ENCODE peak calls at places on chromosomes 2 and 18, in five cellular contexts. One of them, this sample, is unnamed.

GRCh38 chr2:17791121-17791902 is 24.9 kb upstream of the MSGN1 start:
- DNase-seq in H1: no peak
- DNase-seq in K562: no peak
- DNase-seq in GM12878: no peak
- DNase-seq in IMR-90: peak; percentile 84
- DNase-seq in this sample: no peak

GRCh38 chr2:56583796-56584313 is 400.1 kb downstream of the CCDC85A start:
- DNase-seq in H1: no peak
- DNase-seq in K562: no peak
- DNase-seq in GM12878: no peak
- DNase-seq in IMR-90: no peak
- DNase-seq in this sample: no peak

GRCh38 chr2:172394008-172394407 is 33.4 kb upstream of the ITGA6 start:
- DNase-seq in H1: no peak
- DNase-seq in K562: no peak
- DNase-seq in GM12878: no peak
- DNase-seq in IMR-90: no peak
- DNase-seq in this sample: no peak

GRCh38 chr2:37871453-37872191 is 53.5 kb upstream of the RMDN2 start:
- DNase-seq in H1: no peak
- DNase-seq in K562: no peak
- DNase-seq in GM12878: no peak
- DNase-seq in IMR-90: peak; percentile 81
- DNase-seq in this sample: no peak

GRCh38 chr18:61199131-61199903 is 133.9 kb upstream of the CDH20 start:
- DNase-seq in H1: no peak
- DNase-seq in K562: no peak
- DNase-seq in GM12878: no peak
- DNase-seq in IMR-90: no peak
- DNase-seq in this sample: no peak

GRCh38 chr18:9952633-9953416 is 39.0 kb downstream of the VAPA start:
- DNase-seq in H1: no peak
- DNase-seq in K562: peak; percentile 34
- DNase-seq in GM12878: no peak
- DNase-seq in IMR-90: no peak
- DNase-seq in this sample: no peak

GRCh38 chr2:118122768-118123335 is 34.6 kb downstream of the INSIG2 start:
- DNase-seq in H1: no peak
- DNase-seq in K562: no peak
- DNase-seq in GM12878: peak; percentile 43
- DNase-seq in IMR-90: no peak
- DNase-seq in this sample: peak; percentile 55

GRCh38 chr2:9109871-9110270 is 96.7 kb upstream of the ASAP2 start:
- DNase-seq in H1: no peak
- DNase-seq in K562: no peak
- DNase-seq in GM12878: no peak
- DNase-seq in IMR-90: no peak
- DNase-seq in this sample: no peak

GRCh38 chr18:7646174-7646886 is 79.2 kb downstream of the PTPRM start:
- DNase-seq in H1: no peak
- DNase-seq in K562: no peak
- DNase-seq in GM12878: no peak
- DNase-seq in IMR-90: no peak
- DNase-seq in this sample: no peak

GRCh38 chr2:14712091-14712490 is 79.6 kb downstream of the LRATD1 start:
- DNase-seq in H1: no peak
- DNase-seq in K562: no peak
- DNase-seq in GM12878: no peak
- DNase-seq in IMR-90: peak; percentile 13
- DNase-seq in this sample: no peak

GRCh38 chr2:190853659-190854386 is 26.8 kb upstream of the GLS start:
- DNase-seq in H1: no peak
- DNase-seq in K562: no peak
- DNase-seq in GM12878: no peak
- DNase-seq in IMR-90: no peak
- DNase-seq in this sample: no peak

GRCh38 chr2:66334237-66335054 is 100.5 kb upstream of the MEIS1 start:
- DNase-seq in H1: no peak
- DNase-seq in K562: no peak
- DNase-seq in GM12878: no peak
- DNase-seq in IMR-90: no peak
- DNase-seq in this sample: no peak

GRCh38 chr2:124248366-124248765 is 223.3 kb downstream of the CNTNAP5 start:
- DNase-seq in H1: no peak
- DNase-seq in K562: no peak
- DNase-seq in GM12878: no peak
- DNase-seq in IMR-90: no peak
- DNase-seq in this sample: no peak

GRCh38 chr2:54590216-54590961 is 133.1 kb upstream of the EML6 start:
- DNase-seq in H1: no peak
- DNase-seq in K562: no peak
- DNase-seq in GM12878: no peak
- DNase-seq in IMR-90: no peak
- DNase-seq in this sample: no peak
- TF ChIP-seq RFX5 in H1: no peak
- TF ChIP-seq RFX5 in K562: no peak
- TF ChIP-seq RFX5 in GM12878: no peak
- TF ChIP-seq RFX5 in IMR-90: no peak
- TF ChIP-seq RFX5 in this sample: no peak

GRCh38 chr2:158038906-158039305 is 62.8 kb upstream of the UPP2 start:
- DNase-seq in H1: no peak
- DNase-seq in K562: no peak
- DNase-seq in GM12878: no peak
- DNase-seq in IMR-90: no peak
- DNase-seq in this sample: no peak
- TF ChIP-seq RFX5 in H1: no peak
- TF ChIP-seq RFX5 in K562: no peak
- TF ChIP-seq RFX5 in GM12878: no peak
- TF ChIP-seq RFX5 in IMR-90: no peak
- TF ChIP-seq RFX5 in this sample: no peak

GRCh38 chr2:20192781-20193180 is 32.1 kb downstream of the SDC1 start:
- DNase-seq in H1: no peak
- DNase-seq in K562: no peak
- DNase-seq in GM12878: no peak
- DNase-seq in IMR-90: no peak
- DNase-seq in this sample: no peak
- TF ChIP-seq RFX5 in H1: no peak
- TF ChIP-seq RFX5 in K562: no peak
- TF ChIP-seq RFX5 in GM12878: no peak
- TF ChIP-seq RFX5 in IMR-90: no peak
- TF ChIP-seq RFX5 in this sample: no peak

GRCh38 chr18:69402219-69402989 is 1.7 kb downstream of the DOK6 start:
- DNase-seq in H1: no peak
- DNase-seq in K562: no peak
- DNase-seq in GM12878: no peak
- DNase-seq in IMR-90: no peak
- DNase-seq in this sample: no peak
- TF ChIP-seq RFX5 in H1: no peak
- TF ChIP-seq RFX5 in K562: no peak
- TF ChIP-seq RFX5 in GM12878: no peak
- TF ChIP-seq RFX5 in IMR-90: no peak
- TF ChIP-seq RFX5 in this sample: no peak

DNA sequence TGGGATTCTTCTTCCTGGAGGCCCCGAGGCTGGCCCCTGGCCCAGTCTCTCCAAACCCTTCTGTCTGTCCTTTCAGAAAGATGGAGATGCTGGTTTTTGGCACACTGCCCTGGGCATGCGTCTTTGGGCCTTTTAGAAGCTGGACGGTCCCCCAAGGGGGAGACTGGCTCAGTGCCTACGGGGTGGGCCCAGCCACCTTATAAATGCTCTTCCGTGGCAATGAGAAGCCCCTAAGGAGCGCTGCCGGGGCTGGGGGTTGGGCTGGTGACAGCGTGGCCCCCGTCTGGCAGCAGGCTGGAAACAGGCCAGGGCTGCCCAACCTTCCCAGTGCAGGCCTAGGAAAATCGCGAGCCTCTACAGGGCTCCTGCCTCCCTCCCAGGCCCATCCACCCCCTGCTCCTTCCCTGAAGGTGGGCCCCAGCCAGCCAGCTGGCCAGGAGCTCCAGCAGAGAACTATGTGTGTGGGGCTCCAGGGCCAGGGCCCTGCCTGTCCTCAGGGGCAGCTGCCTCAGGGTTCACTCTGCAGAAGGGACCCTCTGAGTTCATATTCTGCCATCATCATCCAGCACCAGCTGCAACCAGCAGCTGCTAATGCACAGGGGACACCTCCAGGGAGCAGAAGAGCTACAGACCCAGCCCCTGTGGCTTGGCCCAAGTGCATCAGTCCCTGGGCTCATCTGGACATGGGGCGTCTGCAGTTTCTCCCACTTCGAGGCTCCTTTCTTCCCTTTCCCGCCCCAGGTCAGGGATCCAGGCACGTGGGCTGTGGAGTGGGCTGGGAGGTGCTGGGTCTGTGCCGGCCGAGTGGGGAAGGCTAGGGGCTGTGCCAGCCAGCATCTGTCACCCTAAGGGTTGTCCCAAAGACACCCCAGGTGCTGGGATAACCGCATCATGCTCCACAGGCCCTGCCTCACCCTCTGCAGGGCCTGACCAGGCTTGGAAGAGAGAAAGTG is 107.7 kb upstream of the OTOS start:
- DNase-seq in H1: no peak
- DNase-seq in K562: no peak
- DNase-seq in GM12878: no peak
- DNase-seq in IMR-90: no peak
- DNase-seq in this sample: no peak
- TF ChIP-seq RFX5 in H1: no peak
- TF ChIP-seq RFX5 in K562: no peak
- TF ChIP-seq RFX5 in GM12878: no peak
- TF ChIP-seq RFX5 in IMR-90: no peak
- TF ChIP-seq RFX5 in this sample: no peak

DNA sequence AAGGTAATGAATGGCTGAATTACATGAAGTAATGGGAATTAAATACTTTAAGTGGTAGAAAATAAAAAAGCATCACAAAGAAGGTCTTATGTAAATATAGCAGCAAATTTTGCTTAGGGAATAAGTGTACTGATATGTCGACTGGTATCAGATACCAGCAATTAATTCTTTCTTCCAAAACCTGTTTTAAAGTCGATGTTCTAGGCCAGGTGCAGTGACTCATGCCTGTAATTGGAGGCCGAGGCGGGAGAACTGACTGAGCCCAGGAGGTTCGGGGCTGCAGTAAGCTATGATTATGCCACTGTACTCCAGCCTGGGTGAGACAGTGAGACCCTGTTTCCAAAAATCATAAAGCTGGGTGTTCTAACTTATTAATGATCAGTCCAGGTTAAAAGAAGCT is 30.3 kb downstream of the SP3 start:
- DNase-seq in H1: no peak
- DNase-seq in K562: no peak
- DNase-seq in GM12878: no peak
- DNase-seq in IMR-90: no peak
- DNase-seq in this sample: no peak
- TF ChIP-seq RFX5 in H1: no peak
- TF ChIP-seq RFX5 in K562: no peak
- TF ChIP-seq RFX5 in GM12878: no peak
- TF ChIP-seq RFX5 in IMR-90: no peak
- TF ChIP-seq RFX5 in this sample: no peak

GRCh38 chr2:29014811-29015414 is 33.8 kb downstream of the TOGARAM2 start:
- DNase-seq in H1: no peak
- DNase-seq in K562: no peak
- DNase-seq in GM12878: no peak
- DNase-seq in IMR-90: peak; percentile 57
- DNase-seq in this sample: no peak
- TF ChIP-seq RFX5 in H1: no peak
- TF ChIP-seq RFX5 in K562: no peak
- TF ChIP-seq RFX5 in GM12878: no peak
- TF ChIP-seq RFX5 in IMR-90: no peak
- TF ChIP-seq RFX5 in this sample: no peak

DNA sequence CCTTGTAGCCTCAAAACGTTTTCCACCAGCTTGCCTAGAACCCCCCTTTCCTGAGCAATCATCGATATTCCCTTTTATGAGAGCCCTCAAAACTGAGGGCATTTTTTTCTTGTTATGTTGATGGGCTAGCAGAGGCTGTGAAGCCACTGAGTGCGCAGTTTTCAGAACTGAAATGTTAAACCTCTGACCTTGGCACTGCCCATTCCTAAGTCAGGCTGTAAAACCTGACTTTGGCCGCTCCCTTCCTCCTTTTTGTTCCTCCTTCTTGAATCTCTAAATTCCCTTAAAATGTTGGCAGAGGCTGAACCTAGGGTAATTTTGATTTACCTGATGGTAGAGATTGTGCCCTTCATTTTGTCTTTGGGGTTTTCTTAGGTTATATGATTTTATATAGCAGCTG is 334.2 kb downstream of the KIAA1328 start:
- DNase-seq in H1: no peak
- DNase-seq in K562: no peak
- DNase-seq in GM12878: no peak
- DNase-seq in IMR-90: no peak
- DNase-seq in this sample: no peak
- TF ChIP-seq RFX5 in H1: no peak
- TF ChIP-seq RFX5 in K562: no peak
- TF ChIP-seq RFX5 in GM12878: no peak
- TF ChIP-seq RFX5 in IMR-90: no peak
- TF ChIP-seq RFX5 in this sample: no peak

GRCh38 chr2:62817348-62817747 is 111.8 kb downstream of the EHBP1 start:
- DNase-seq in H1: no peak
- DNase-seq in K562: no peak
- DNase-seq in GM12878: no peak
- DNase-seq in IMR-90: no peak
- DNase-seq in this sample: no peak

GRCh38 chr2:62814132-62814531 is 108.6 kb downstream of the EHBP1 start:
- DNase-seq in H1: no peak
- DNase-seq in K562: no peak
- DNase-seq in GM12878: no peak
- DNase-seq in IMR-90: peak; percentile 76
- DNase-seq in this sample: no peak

GRCh38 chr2:62811972-62812371 is 106.5 kb downstream of the EHBP1 start:
- DNase-seq in H1: no peak
- DNase-seq in K562: no peak
- DNase-seq in GM12878: no peak
- DNase-seq in IMR-90: no peak
- DNase-seq in this sample: no peak

GRCh38 chr2:62811086-62811485 is 105.6 kb downstream of the EHBP1 start:
- DNase-seq in H1: no peak
- DNase-seq in K562: no peak
- DNase-seq in GM12878: no peak
- DNase-seq in IMR-90: no peak
- DNase-seq in this sample: no peak

GRCh38 chr2:62812921-62813825 is 107.7 kb downstream of the EHBP1 start:
- DNase-seq in H1: no peak
- DNase-seq in K562: no peak
- DNase-seq in GM12878: no peak
- DNase-seq in IMR-90: no peak
- DNase-seq in this sample: no peak
- TF ChIP-seq RFX5 in H1: no peak
- TF ChIP-seq RFX5 in K562: no peak
- TF ChIP-seq RFX5 in GM12878: no peak
- TF ChIP-seq RFX5 in IMR-90: no peak
- TF ChIP-seq RFX5 in this sample: no peak

This sample was measured in A549.